ENCODE peak calls at places on chromosomes 11 and 22, in seven cellular contexts. K is T-helper 2 cell; B is EL; G is CD4-positive, alpha-beta T cell; W is GM13977; D is endothelial cell of umbilical vein; M is CD8-positive, alpha-beta memory T cell. F is an unnamed sample.

GRCh38 chr11:134846776-134847722 is 435.0 kb upstream of the B3GAT1 start:
- DNase-seq in D (no peak), K (no peak), B (no peak), M (no peak), W (no peak), G (no peak), F (no peak)

GRCh38 chr11:27215471-27216267 is 147.3 kb downstream of the CCDC34 start:
- DNase-seq in D (peak; percentile 88), B (no peak), M (no peak), G (no peak), W (no peak), K (no peak), F (no peak)

GRCh38 chr11:92061648-92062047 is 163.0 kb upstream of the FAT3 start:
- DNase-seq in W (no peak), D (no peak), M (no peak), G (no peak), K (no peak), B (no peak), F (no peak)

GRCh38 chr22:40853961-40854360 is 2.5 kb downstream of the ST13 start:
- DNase-seq in D (peak; percentile 2), B (peak; percentile 15), W (no peak), K (no peak), G (no peak), M (no peak), F (no peak)

GRCh38 chr22:49807780-49808708 is 19.6 kb downstream of the BRD1 start:
- DNase-seq in D (peak; percentile 17), W (no peak), B (no peak), K (no peak), M (peak; percentile 66), G (peak; percentile 49), F (no peak)

GRCh38 chr11:46248270-46249102 is 29.0 kb upstream of the CREB3L1 start:
- DNase-seq in B (peak; percentile 99), K (no peak), M (no peak), G (no peak), W (no peak), D (peak; percentile 33), F (no peak)

GRCh38 chr11:75562048-75562835 is at the start of gene SERPINH1:
- DNase-seq in B (peak; percentile 89), M (peak; percentile 47), K (no peak), D (peak; percentile 71), G (peak; percentile 46), W (peak; percentile 93), F (peak; percentile 94)

GRCh38 chr11:60563553-60564235 is 48.5 kb downstream of the MS4A13 start:
- DNase-seq in W (no peak), B (peak; percentile 17), M (no peak), G (no peak), D (no peak), K (no peak), F (no peak)

GRCh38 chr11:107695446-107695845 is 16.4 kb downstream of the SLN start:
- DNase-seq in K (no peak), G (no peak), B (peak; percentile 53), M (no peak), W (no peak), D (no peak), F (no peak)

GRCh38 chr22:44505796-44506354 is 7.8 kb upstream of the RTL6 start:
- DNase-seq in B (no peak), W (no peak), M (no peak), K (no peak), D (no peak), G (no peak), F (no peak)

GRCh38 chr11:57800444-57801184 is 39.0 kb downstream of the CTNND1 start:
- DNase-seq in W (peak; percentile 66), G (no peak), K (no peak), M (peak; percentile 57), D (peak; percentile 85), B (peak; percentile 72), F (no peak)

GRCh38 chr11:9265211-9266131 is at the start of gene DENND5A:
- DNase-seq in M (peak; percentile 28), K (peak; percentile 29), D (peak; percentile 90), G (peak; percentile 53), B (peak; percentile 90), W (peak; percentile 92), F (peak; percentile 90)

F was measured in coronary artery.